ENCODE peak calls at places on chromosomes 4 and X, in seven cellular contexts. W is activated CD4-positive, alpha-beta T cell treated with anti-CD3 and anti-CD28 coated beads, Interleukin-2, amount 50 U/mL, for 4 hours; T is smooth muscle cell of the brain vasculature; H is substantia nigra; U is trophoblast cell; X is IMR-90; P is tibial artery. F is an unnamed sample.

GRCh38 chr4:99362768-99363167 is 10.2 kb upstream of the ADH1C start:
- DNase-seq in P (no peak), W (no peak), H (no peak), T (no peak), U (no peak), X (no peak), F (no peak)

GRCh38 chrX:31540313-31540712 is 468.5 kb upstream of the FTHL17 start:
- DNase-seq in P (no peak), H (no peak), X (no peak), U (no peak), W (no peak), T (no peak), F (peak; percentile 61)

GRCh38 chrX:66142351-66142750 is 21.7 kb upstream of the HEPH start:
- DNase-seq in H (no peak), X (no peak), U (no peak), W (no peak), P (no peak), T (no peak), F (no peak)

GRCh38 chr4:681736-682451 is 7.1 kb downstream of the SLC49A3 start:
- DNase-seq in P (no peak), W (no peak), X (no peak), H (no peak), T (no peak), U (peak; percentile 85), F (no peak)

GRCh38 chr4:7389101-7389701 is 45.5 kb downstream of the PSAPL1 start:
- DNase-seq in X (no peak), T (no peak), H (no peak), P (peak; percentile 9), W (no peak), U (no peak), F (no peak)

GRCh38 chr4:16663722-16664121 is 234.7 kb downstream of the LDB2 start:
- DNase-seq in T (no peak), W (no peak), P (no peak), H (no peak), U (no peak), X (no peak), F (peak; percentile 45)

GRCh38 chr4:132001542-132001941 is 1147.6 kb upstream of the PCDH10 start:
- DNase-seq in X (peak; percentile 75), H (no peak), U (no peak), P (no peak), T (no peak), W (no peak), F (peak; percentile 76)

GRCh38 chrX:107934262-107934661 is 47.9 kb downstream of the TEX13B start:
- DNase-seq in W (no peak), X (no peak), H (no peak), U (no peak), P (no peak), T (no peak), F (no peak)

GRCh38 chr4:92387459-92388069 is 83.8 kb downstream of the GRID2 start:
- DNase-seq in P (no peak), X (peak; percentile 53), W (no peak), U (peak; percentile 6), H (no peak), T (peak; percentile 24), F (peak; percentile 55)

GRCh38 chr4:52201705-52202104 is 150.6 kb downstream of the SPATA18 start:
- DNase-seq in U (no peak), T (no peak), W (no peak), H (no peak), P (no peak), X (no peak), F (no peak)

F was measured in iris pigment epithelial cell.